ENCODE peak calls at places on chromosomes 3 and 15, in seven cellular contexts. G is stomach, E is HTR-8/SVneo, O is mesothelial cell of epicardium, D is RCC 7860, H is NAMALWA, F is testis. I is an unnamed sample.

GRCh38 chr15:26721231-26721630 is 51.6 kb downstream of the GABRB3 start:
- DNase-seq in G (no peak), E (no peak), O (no peak), D (no peak), H (no peak), F (no peak), I (no peak)

GRCh38 chr15:75114796-75115195 is 86.9 kb upstream of the C15orf39 start:
- DNase-seq in G (no peak), E (no peak), O (no peak), D (no peak), H (no peak), F (peak; percentile 50), I (no peak)

GRCh38 chr3:177810162-177810623 is 612.9 kb upstream of the TBL1XR1 start:
- DNase-seq in G (no peak), E (peak; percentile 63), O (no peak), D (peak; percentile 51), H (no peak), F (no peak), I (no peak)

GRCh38 chr3:3177861-3178497 is 1.5 kb downstream of the CRBN start:
- DNase-seq in G (no peak), E (no peak), O (no peak), D (no peak), H (no peak), F (no peak), I (no peak)

GRCh38 chr3:129756871-129757270 is 136.6 kb downstream of the TMCC1 start:
- DNase-seq in G (no peak), E (no peak), O (no peak), D (no peak), H (no peak), F (no peak), I (no peak)

GRCh38 chr15:41790756-41791546 is 16.7 kb downstream of the MAPKBP1 start:
- DNase-seq in G (no peak), E (peak; percentile 65), O (no peak), D (peak; percentile 17), H (no peak), F (no peak), I (no peak)

GRCh38 chr15:101534376-101534970 is 45.0 kb upstream of the PCSK6 start:
- DNase-seq in G (no peak), E (no peak), O (no peak), D (no peak), H (no peak), F (no peak), I (no peak)

GRCh38 chr3:16070707-16071106 is 103.8 kb upstream of the GALNT15 start:
- DNase-seq in G (no peak), E (no peak), O (no peak), D (no peak), H (no peak), F (no peak), I (no peak)

GRCh38 chr15:74653426-74654082 is 37.9 kb downstream of the CLK3 start:
- DNase-seq in G (peak; percentile 63), E (no peak), O (no peak), D (peak; percentile 13), H (no peak), F (no peak), I (no peak)

GRCh38 chr15:23504003-23504402 is 57.0 kb upstream of the GOLGA6L2 start:
- DNase-seq in G (no peak), E (no peak), O (no peak), D (no peak), H (no peak), F (no peak), I (no peak)

GRCh38 chr15:63292771-63293170 is 15.4 kb downstream of the APH1B start:
- DNase-seq in G (no peak), E (no peak), O (no peak), D (peak; percentile 81), H (no peak), F (no peak), I (no peak)

GRCh38 chr3:99559196-99559595 is 79.2 kb upstream of the COL8A1 start:
- DNase-seq in G (no peak), E (no peak), O (no peak), D (no peak), H (no peak), F (no peak), I (no peak)

GRCh38 chr3:32951410-32951811 is at the start of gene CCR4:
- DNase-seq in G (no peak), E (no peak), O (no peak), D (no peak), H (no peak), F (no peak), I (no peak)

GRCh38 chr15:63440265-63440648 is 58.6 kb upstream of the CA12 start:
- DNase-seq in G (no peak), E (no peak), O (no peak), D (no peak), H (no peak), F (no peak), I (no peak)

GRCh38 chr3:83460051-83460450 is 1498.7 kb upstream of the CADM2 start:
- DNase-seq in G (no peak), E (no peak), O (no peak), D (no peak), H (no peak), F (no peak), I (no peak)

GRCh38 chr3:46090161-46090591 is 62.9 kb upstream of the XCR1 start:
- DNase-seq in G (no peak), E (no peak), O (no peak), D (peak; percentile 38), H (no peak), F (no peak), I (no peak)

GRCh38 chr3:38605981-38606380 is 43.5 kb downstream of the SCN5A start:
- DNase-seq in G (no peak), E (no peak), O (no peak), D (no peak), H (no peak), F (no peak), I (no peak)

GRCh38 chr15:64982472-64982871 is 7.2 kb downstream of the SPG21 start:
- DNase-seq in G (no peak), E (no peak), O (no peak), D (no peak), H (no peak), F (no peak), I (no peak)

GRCh38 chr3:63960048-63960711 is 48.0 kb upstream of the SCAANT1 start:
- DNase-seq in G (peak; percentile 43), E (no peak), O (no peak), D (peak; percentile 16), H (no peak), F (no peak), I (no peak)

GRCh38 chr15:58331903-58332675 is 99.7 kb upstream of the LIPC start:
- DNase-seq in G (peak; percentile 80), E (peak; percentile 78), O (no peak), D (peak; percentile 99), H (peak; percentile 51), F (peak; percentile 92), I (peak; percentile 96)

GRCh38 chr3:15768421-15769255 is 29.1 kb downstream of the ANKRD28 start:
- DNase-seq in G (no peak), E (peak; percentile 88), O (no peak), D (peak; percentile 91), H (no peak), F (no peak), I (peak; percentile 62)

GRCh38 chr3:114829786-114830185 is 317.3 kb downstream of the ZBTB20 start:
- DNase-seq in G (no peak), E (no peak), O (no peak), D (no peak), H (no peak), F (no peak), I (no peak)

GRCh38 chr3:99700637-99701268 is 62.4 kb downstream of the COL8A1 start:
- DNase-seq in G (no peak), E (no peak), O (no peak), D (no peak), H (no peak), F (no peak), I (peak; percentile 13)

GRCh38 chr3:128521715-128522114 is 28.7 kb upstream of the GATA2 start:
- DNase-seq in G (no peak), E (no peak), O (no peak), D (no peak), H (no peak), F (no peak), I (no peak)

GRCh38 chr3:13865581-13866405 is 14.1 kb downstream of the WNT7A start:
- DNase-seq in G (no peak), E (no peak), O (no peak), D (no peak), H (no peak), F (no peak), I (no peak)

GRCh38 chr3:161291191-161291901 is 70.2 kb downstream of the NMD3 start:
- DNase-seq in G (peak; percentile 54), E (no peak), O (no peak), D (no peak), H (no peak), F (no peak), I (no peak)

GRCh38 chr3:101383156-101383575 is 62.8 kb upstream of the IMPG2 start:
- DNase-seq in G (no peak), E (no peak), O (no peak), D (no peak), H (no peak), F (no peak), I (no peak)

GRCh38 chr3:173065543-173065970 is 75.5 kb downstream of the SPATA16 start:
- DNase-seq in G (no peak), E (no peak), O (no peak), D (no peak), H (no peak), F (no peak), I (no peak)

GRCh38 chr3:42667096-42667522 is 13.6 kb downstream of the ZBTB47 start:
- DNase-seq in G (no peak), E (no peak), O (no peak), D (no peak), H (no peak), F (no peak), I (no peak)